ENCODE peak calls at places on chromosomes 4 and X, in seven cellular contexts. One of them, this sample, is unnamed.

GRCh38 chrX:121581885-121582284 is 534.5 kb downstream of the GLUD2 start:
- DNase-seq in OCI-LY7: no peak
- DNase-seq in HCT116: no peak
- DNase-seq in SK-N-SH: no peak
- DNase-seq in GM23338: no peak
- DNase-seq in GM23248: no peak
- DNase-seq in PC-3: no peak
- DNase-seq in this sample: no peak

GRCh38 chr4:127400736-127401346 is 231.9 kb upstream of the INTU start:
- DNase-seq in GM23338: peak; percentile 83
- DNase-seq in GM23248: peak; percentile 76
- DNase-seq in HCT116: peak; percentile 73
- DNase-seq in SK-N-SH: peak; percentile 28
- DNase-seq in PC-3: peak; percentile 68
- DNase-seq in OCI-LY7: peak; percentile 60
- DNase-seq in this sample: peak; percentile 67

GRCh38 chr4:141759796-141760425 is 123.5 kb downstream of the IL15 start:
- DNase-seq in GM23248: peak; percentile 6
- DNase-seq in HCT116: no peak
- DNase-seq in OCI-LY7: no peak
- DNase-seq in PC-3: peak; percentile 43
- DNase-seq in GM23338: no peak
- DNase-seq in SK-N-SH: no peak
- DNase-seq in this sample: no peak

GRCh38 chrX:21926116-21926515 is 14.4 kb upstream of the SMS start:
- DNase-seq in GM23248: peak; percentile 45
- DNase-seq in GM23338: no peak
- DNase-seq in PC-3: peak; percentile 9
- DNase-seq in HCT116: no peak
- DNase-seq in OCI-LY7: no peak
- DNase-seq in SK-N-SH: no peak
- DNase-seq in this sample: peak; percentile 14

GRCh38 chr4:119189638-119190037 is 22.9 kb upstream of the USP53 start:
- DNase-seq in HCT116: no peak
- DNase-seq in GM23248: peak; percentile 37
- DNase-seq in PC-3: no peak
- DNase-seq in OCI-LY7: no peak
- DNase-seq in SK-N-SH: no peak
- DNase-seq in GM23338: no peak
- DNase-seq in this sample: no peak

GRCh38 chrX:71532078-71532752 is 689 bp upstream of the OGT start:
- DNase-seq in PC-3: peak; percentile 58
- DNase-seq in GM23248: peak; percentile 75
- DNase-seq in HCT116: no peak
- DNase-seq in SK-N-SH: no peak
- DNase-seq in OCI-LY7: peak; percentile 45
- DNase-seq in GM23338: no peak
- DNase-seq in this sample: peak; percentile 41

GRCh38 chr4:69497886-69498395 is 2.2 kb upstream of the UGT2B4 start:
- DNase-seq in SK-N-SH: no peak
- DNase-seq in GM23338: no peak
- DNase-seq in HCT116: no peak
- DNase-seq in PC-3: peak; percentile 71
- DNase-seq in OCI-LY7: no peak
- DNase-seq in GM23248: no peak
- DNase-seq in this sample: no peak

GRCh38 chr4:180189639-180190038 is 2053.6 kb upstream of the TENM3 start:
- DNase-seq in GM23338: no peak
- DNase-seq in GM23248: no peak
- DNase-seq in PC-3: no peak
- DNase-seq in OCI-LY7: no peak
- DNase-seq in SK-N-SH: no peak
- DNase-seq in HCT116: no peak
- DNase-seq in this sample: no peak

GRCh38 chr4:73607375-73608026 is 12.7 kb downstream of the RASSF6 start:
- DNase-seq in HCT116: no peak
- DNase-seq in GM23248: no peak
- DNase-seq in PC-3: peak; percentile 62
- DNase-seq in SK-N-SH: no peak
- DNase-seq in GM23338: no peak
- DNase-seq in OCI-LY7: peak; percentile 72
- DNase-seq in this sample: peak; percentile 46
- TF ChIP-seq EZH2phosphoT487 in HCT116: no peak
- TF ChIP-seq EZH2phosphoT487 in GM23248: no peak
- TF ChIP-seq EZH2phosphoT487 in PC-3: no peak
- TF ChIP-seq EZH2phosphoT487 in SK-N-SH: no peak
- TF ChIP-seq EZH2phosphoT487 in GM23338: no peak
- TF ChIP-seq EZH2phosphoT487 in OCI-LY7: no peak
- TF ChIP-seq EZH2phosphoT487 in this sample: no peak

DNA sequence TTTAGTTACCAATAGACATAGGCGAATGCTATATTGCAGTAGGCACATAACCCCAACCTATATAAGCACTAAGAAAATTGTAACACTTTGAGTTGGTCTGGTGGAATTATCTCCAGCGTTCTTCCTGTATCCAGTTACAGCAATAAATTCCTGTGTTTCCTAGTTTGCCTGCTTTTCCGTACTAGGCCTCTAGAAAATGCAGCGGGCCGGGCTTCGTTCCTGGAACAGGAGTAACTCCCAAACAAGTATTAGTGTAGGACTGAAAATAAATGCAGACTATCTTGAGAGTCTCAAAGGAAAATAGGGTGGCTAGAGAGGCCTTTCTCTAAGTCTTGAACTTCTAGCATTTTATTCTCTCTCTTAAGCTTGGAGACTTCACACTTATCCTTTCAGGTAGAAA is 159.8 kb downstream of the OR13H1 start:
- DNase-seq in OCI-LY7: no peak
- DNase-seq in PC-3: no peak
- DNase-seq in SK-N-SH: no peak
- DNase-seq in GM23338: no peak
- DNase-seq in HCT116: no peak
- DNase-seq in GM23248: no peak
- DNase-seq in this sample: no peak
- H3K4me2 ChIP-seq in OCI-LY7: no peak overlapping the region
- H3K4me2 ChIP-seq in PC-3: no peak overlapping the region
- H3K4me2 ChIP-seq in SK-N-SH: peak overlapping the region; percentile 87
- H3K4me2 ChIP-seq in GM23338: no peak overlapping the region
- H3K4me2 ChIP-seq in HCT116: no peak overlapping the region
- H3K4me2 ChIP-seq in GM23248: no peak overlapping the region
- H3K4me2 ChIP-seq in this sample: peak overlapping the region; percentile 38

GRCh38 chr4:59223292-59223941 is 1976.7 kb upstream of the ADGRL3 start:
- DNase-seq in OCI-LY7: no peak
- DNase-seq in GM23248: no peak
- DNase-seq in GM23338: no peak
- DNase-seq in SK-N-SH: peak; percentile 37
- DNase-seq in HCT116: no peak
- DNase-seq in PC-3: no peak
- DNase-seq in this sample: no peak
- H3K9me2 ChIP-seq in OCI-LY7: no peaks in the 10 kb centered on the region
- H3K9me2 ChIP-seq in GM23248: no peaks in the 10 kb centered on the region
- H3K9me2 ChIP-seq in GM23338: no peaks in the 10 kb centered on the region
- H3K9me2 ChIP-seq in SK-N-SH: no peaks in the 10 kb centered on the region
- H3K9me2 ChIP-seq in HCT116: no peaks in the 10 kb centered on the region
- H3K9me2 ChIP-seq in PC-3: no peaks in the 10 kb centered on the region
- H3K9me2 ChIP-seq in this sample: no peaks in the 10 kb centered on the region

GRCh38 chrX:30592846-30593245 is 15.3 kb upstream of the TASL start:
- DNase-seq in PC-3: no peak
- DNase-seq in HCT116: no peak
- DNase-seq in SK-N-SH: no peak
- DNase-seq in GM23248: no peak
- DNase-seq in OCI-LY7: no peak
- DNase-seq in GM23338: no peak
- DNase-seq in this sample: no peak
- TF ChIP-seq EZH2phosphoT487 in PC-3: no peak
- TF ChIP-seq EZH2phosphoT487 in HCT116: no peak
- TF ChIP-seq EZH2phosphoT487 in SK-N-SH: no peak
- TF ChIP-seq EZH2phosphoT487 in GM23248: no peak
- TF ChIP-seq EZH2phosphoT487 in OCI-LY7: no peak
- TF ChIP-seq EZH2phosphoT487 in GM23338: no peak
- TF ChIP-seq EZH2phosphoT487 in this sample: no peak

GRCh38 chr4:10773656-10774055 is 89.1 kb upstream of the CLNK start:
- DNase-seq in OCI-LY7: no peak
- DNase-seq in HCT116: no peak
- DNase-seq in PC-3: no peak
- DNase-seq in GM23338: no peak
- DNase-seq in SK-N-SH: no peak
- DNase-seq in GM23248: no peak
- DNase-seq in this sample: no peak

GRCh38 chr4:10773010-10773409 is 88.4 kb upstream of the CLNK start:
- DNase-seq in SK-N-SH: no peak
- DNase-seq in GM23338: no peak
- DNase-seq in GM23248: no peak
- DNase-seq in HCT116: no peak
- DNase-seq in OCI-LY7: peak; percentile 18
- DNase-seq in PC-3: no peak
- DNase-seq in this sample: no peak
- H3K4me2 ChIP-seq in SK-N-SH: no peak overlapping the region
- H3K4me2 ChIP-seq in GM23338: no peak overlapping the region
- H3K4me2 ChIP-seq in GM23248: no peak overlapping the region
- H3K4me2 ChIP-seq in HCT116: no peak overlapping the region
- H3K4me2 ChIP-seq in OCI-LY7: no peak overlapping the region
- H3K4me2 ChIP-seq in PC-3: no peak overlapping the region
- H3K4me2 ChIP-seq in this sample: no peak overlapping the region

GRCh38 chrX:106451933-106452332 is 159.8 kb upstream of the RADX start:
- DNase-seq in HCT116: no peak
- DNase-seq in PC-3: no peak
- DNase-seq in GM23338: no peak
- DNase-seq in OCI-LY7: no peak
- DNase-seq in SK-N-SH: no peak
- DNase-seq in GM23248: no peak
- DNase-seq in this sample: no peak
- H3K9me2 ChIP-seq in HCT116: no peaks in the 10 kb centered on the region
- H3K9me2 ChIP-seq in PC-3: no peaks in the 10 kb centered on the region
- H3K9me2 ChIP-seq in GM23338: no peaks in the 10 kb centered on the region
- H3K9me2 ChIP-seq in OCI-LY7: no peaks in the 10 kb centered on the region
- H3K9me2 ChIP-seq in SK-N-SH: no peaks in the 10 kb centered on the region
- H3K9me2 ChIP-seq in GM23248: no peaks in the 10 kb centered on the region
- H3K9me2 ChIP-seq in this sample: no peaks in the 10 kb centered on the region

DNA sequence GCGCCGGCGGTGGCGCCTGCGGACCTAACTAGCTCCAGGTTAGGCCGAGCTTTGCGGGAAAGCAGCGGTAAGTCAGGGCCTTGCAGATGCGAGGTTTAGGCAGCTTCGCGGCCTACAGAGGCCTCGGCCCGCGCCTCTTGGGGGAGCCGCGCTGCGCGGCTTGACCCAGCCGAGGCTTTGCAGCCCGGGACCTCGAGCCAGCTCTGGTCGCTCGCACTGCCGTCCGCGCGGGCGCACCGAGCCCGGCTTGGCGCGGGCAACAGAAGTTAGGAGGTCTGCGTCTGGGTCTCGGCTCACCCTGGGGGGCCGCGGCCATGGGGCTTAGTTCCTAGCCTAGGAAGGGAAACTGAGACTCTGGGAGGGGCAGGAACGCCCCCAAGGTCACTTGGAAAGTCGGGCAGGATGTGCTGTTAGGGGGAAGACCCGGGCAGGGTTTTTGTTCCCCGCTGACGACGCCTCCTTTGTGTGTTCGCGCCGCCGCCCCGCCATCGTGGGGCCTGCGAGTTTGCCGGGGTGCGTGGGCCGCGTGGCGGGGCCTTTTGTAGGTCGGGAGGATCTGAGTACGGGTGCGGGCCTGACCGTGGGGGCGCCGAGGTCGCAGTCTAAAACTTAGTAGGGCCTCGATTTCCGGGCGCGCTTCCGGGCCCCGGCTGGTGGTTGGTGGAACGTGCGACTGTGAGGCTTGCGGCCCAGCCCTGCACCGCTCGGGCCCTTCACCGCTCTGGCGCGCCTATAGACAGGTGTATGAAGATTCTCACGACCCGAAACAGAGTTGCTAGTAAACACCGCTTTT is 482 bp downstream of the RNF4 start:
- DNase-seq in PC-3: peak; percentile 30
- DNase-seq in HCT116: no peak
- DNase-seq in GM23248: peak; percentile 63
- DNase-seq in GM23338: peak; percentile 82
- DNase-seq in SK-N-SH: peak; percentile 72
- DNase-seq in OCI-LY7: peak; percentile 86
- DNase-seq in this sample: peak; percentile 84
- TF ChIP-seq EZH2phosphoT487 in PC-3: no peak
- TF ChIP-seq EZH2phosphoT487 in HCT116: no peak
- TF ChIP-seq EZH2phosphoT487 in GM23248: no peak
- TF ChIP-seq EZH2phosphoT487 in GM23338: no peak
- TF ChIP-seq EZH2phosphoT487 in SK-N-SH: no peak
- TF ChIP-seq EZH2phosphoT487 in OCI-LY7: no peak
- TF ChIP-seq EZH2phosphoT487 in this sample: no peak

GRCh38 chr4:38152305-38152704 is 192.1 kb downstream of the PTTG2 start:
- DNase-seq in GM23248: no peak
- DNase-seq in OCI-LY7: no peak
- DNase-seq in PC-3: no peak
- DNase-seq in SK-N-SH: no peak
- DNase-seq in HCT116: no peak
- DNase-seq in GM23338: no peak
- DNase-seq in this sample: no peak
- H3K4me2 ChIP-seq in GM23248: no peak overlapping the region
- H3K4me2 ChIP-seq in OCI-LY7: no peak overlapping the region
- H3K4me2 ChIP-seq in PC-3: no peak overlapping the region
- H3K4me2 ChIP-seq in SK-N-SH: no peak overlapping the region
- H3K4me2 ChIP-seq in HCT116: no peak overlapping the region
- H3K4me2 ChIP-seq in GM23338: no peak overlapping the region
- H3K4me2 ChIP-seq in this sample: no peak overlapping the region